ENCODE peak calls at places on chromosomes 12 and 14, in seven cellular contexts. Z is NCI-H1092; A is choroid plexus epithelial cell; S is stimulated activated CD8-positive, alpha-beta memory T cell treated with anti-CD3 and anti-CD28 coated beads, Interleukin-4, amount 100 ng/mL, for 4 hours; W is islet precursor cell; Y is MM.1S; K is RPMI7951. I is an unnamed sample.

GRCh38 chr12:45674583-45674982 is 54.9 kb upstream of the ARID2 start:
- DNase-seq in Z (no peak), A (peak), S (no peak), W (no peak), Y (no peak), K (peak), I (no peak)

GRCh38 chr12:71270057-71270456 is 112.3 kb upstream of the TSPAN8 start:
- DNase-seq in Z (no peak), A (no peak), S (no peak), W (no peak), Y (no peak), K (no peak), I (no peak)

GRCh38 chr12:3416159-3416558 is 74.8 kb upstream of the PRMT8 start:
- DNase-seq in Z (no peak), A (no peak), S (no peak), W (no peak), Y (no peak), K (no peak), I (no peak)

GRCh38 chr12:128969480-128970055 is 116.3 kb downstream of the GLT1D1 start:
- DNase-seq in Z (peak), A (peak), S (no peak), W (peak), Y (no peak), K (peak), I (peak)

GRCh38 chr12:53994268-53994690 is 5.7 kb upstream of the HOXC9 start:
- DNase-seq in Z (no peak), A (no peak), S (no peak), W (peak), Y (no peak), K (peak), I (no peak)

GRCh38 chr14:21505009-21505553 is 6.1 kb downstream of the METTL3 start:
- DNase-seq in Z (no peak), A (peak), S (no peak), W (no peak), Y (peak), K (no peak), I (no peak)

GRCh38 chr12:54082402-54082892 is 28.8 kb downstream of the HOXC4 start:
- DNase-seq in Z (peak), A (peak), S (peak), W (peak), Y (peak), K (peak), I (no peak)

GRCh38 chr12:65885716-65886115 is 61.4 kb downstream of the HMGA2 start:
- DNase-seq in Z (no peak), A (no peak), S (no peak), W (no peak), Y (no peak), K (no peak), I (no peak)

GRCh38 chr12:118330421-118331018 is 42.2 kb downstream of the TAOK3 start:
- DNase-seq in Z (no peak), A (peak), S (no peak), W (no peak), Y (no peak), K (peak), I (peak)

GRCh38 chr14:59208224-59208814 is 19.9 kb downstream of the DAAM1 start:
- DNase-seq in Z (no peak), A (peak), S (no peak), W (peak), Y (no peak), K (peak), I (no peak)

I was measured in SK-MEL-5.